ENCODE peak calls at places on chromosome X, in six cellular contexts. P is IMR-90, G is neuronal stem cell, C is H1, V is mesenchymal stem cell, R is trophoblast cell. T is an unnamed sample.

GRCh38 chrX:155889328-155889727 is 8.2 kb downstream of the VAMP7 start:
- DNase-seq in V (no peak), R (no peak), P (no peak), C (no peak), G (no peak), T (no peak)

GRCh38 chrX:136162827-136163427 is 15.6 kb downstream of the FHL1 start:
- DNase-seq in R (no peak), V (peak; percentile 70), G (no peak), P (peak; percentile 43), C (peak; percentile 71), T (peak; percentile 72)

GRCh38 chrX:124018031-124018430 is 56.5 kb downstream of the STAG2 start:
- DNase-seq in C (no peak), V (peak; percentile 8), G (no peak), P (peak; percentile 5), R (no peak), T (no peak)

GRCh38 chrX:81542255-81542654 is 340.4 kb downstream of the SH3BGRL start:
- DNase-seq in R (no peak), C (no peak), G (no peak), V (no peak), P (no peak), T (no peak)

GRCh38 chrX:104929324-104929723 is 291.2 kb downstream of the TEX13A start:
- DNase-seq in V (no peak), P (no peak), C (no peak), G (no peak), R (no peak), T (no peak)

GRCh38 chrX:48697182-48697727 is 721 bp downstream of the SUV39H1 start:
- DNase-seq in V (peak; percentile 22), R (no peak), G (no peak), C (no peak), P (no peak), T (no peak)

GRCh38 chrX:147522986-147523385 is 388.7 kb upstream of the FMR1 start:
- DNase-seq in G (no peak), V (no peak), P (no peak), R (no peak), C (no peak), T (no peak)

GRCh38 chrX:153400146-153401132 is 711 bp downstream of the PNMA6E start:
- DNase-seq in R (no peak), V (peak; percentile 27), P (no peak), G (peak; percentile 20), C (peak; percentile 86), T (peak; percentile 70)

GRCh38 chrX:154436597-154437397 is at the start of gene GDI1:
- DNase-seq in G (no peak), P (peak; percentile 22), R (no peak), V (peak; percentile 62), C (peak; percentile 57), T (peak; percentile 54)

GRCh38 chrX:46733226-46733625 is 25.7 kb downstream of the SLC9A7 start:
- DNase-seq in V (no peak), P (no peak), G (no peak), C (no peak), R (no peak), T (no peak)

GRCh38 chrX:47751670-47752069 is 85.0 kb upstream of the ZNF81 start:
- DNase-seq in P (no peak), R (no peak), G (no peak), V (no peak), C (peak; percentile 56), T (peak; percentile 57)

GRCh38 chrX:133444196-133444595 is 28.9 kb upstream of the GPC4 start:
- DNase-seq in V (no peak), C (no peak), G (no peak), R (no peak), P (no peak), T (no peak)

GRCh38 chrX:112868586-112868985 is 28.0 kb upstream of the AMOT start:
- DNase-seq in V (peak; percentile 30), G (no peak), P (no peak), C (no peak), R (no peak), T (no peak)

GRCh38 chrX:119791437-119792231 is at the start of gene RPL39:
- DNase-seq in P (peak; percentile 87), R (peak; percentile 81), C (peak; percentile 71), G (peak; percentile 73), V (peak; percentile 94), T (peak; percentile 84)
- H3K23ac ChIP-seq in P (peak within 1 kb of the TSS; percentile 54), R (no peak within 1 kb of the TSS), C (no peak within 1 kb of the TSS), G (peak within 1 kb of the TSS; percentile 43), V (no peak within 1 kb of the TSS), T (no peak within 1 kb of the TSS)

GRCh38 chrX:30561191-30561590 is 16.4 kb downstream of the TASL start:
- DNase-seq in R (peak; percentile 43), C (no peak), V (peak; percentile 41), P (no peak), G (no peak), T (no peak)
- H4K91ac ChIP-seq in R (no peak overlapping the region), C (no peak overlapping the region), V (no peak overlapping the region), P (no peak overlapping the region), G (no peak overlapping the region), T (no peak overlapping the region)

GRCh38 chrX:12999422-12999821 is 24.5 kb downstream of the TMSB4X start:
- DNase-seq in V (no peak), G (no peak), C (no peak), P (peak; percentile 32), R (no peak), T (no peak)
- H3K23ac ChIP-seq in V (no peak overlapping the region), G (no peak overlapping the region), C (no peak overlapping the region), P (no peak overlapping the region), R (no peak overlapping the region), T (no peak overlapping the region)

GRCh38 chrX:70022608-70023007 is 27.1 kb downstream of the AWAT2 start:
- DNase-seq in P (no peak), V (no peak), G (no peak), C (no peak), R (no peak), T (no peak)

GRCh38 chrX:70029790-70030189 is 19.9 kb downstream of the AWAT2 start:
- DNase-seq in V (no peak), P (no peak), R (no peak), G (no peak), C (no peak), T (no peak)

GRCh38 chrX:70026112-70026850 is 23.5 kb downstream of the AWAT2 start:
- DNase-seq in C (no peak), V (peak; percentile 0), P (peak; percentile 5), G (no peak), R (no peak), T (no peak)

GRCh38 chrX:70026851-70027200 is 22.9 kb downstream of the AWAT2 start:
- DNase-seq in V (no peak), R (no peak), P (no peak), C (no peak), G (no peak), T (no peak)

GRCh38 chrX:70025464-70025863 is 24.3 kb downstream of the AWAT2 start:
- DNase-seq in P (peak; percentile 16), C (no peak), G (no peak), V (no peak), R (no peak), T (no peak)
- H4K91ac ChIP-seq in P (no peak overlapping the region), C (no peak overlapping the region), G (no peak overlapping the region), V (no peak overlapping the region), R (no peak overlapping the region), T (no peak overlapping the region)

GRCh38 chrX:131081772-131082755 is 23.9 kb downstream of the ARHGAP36 start:
- DNase-seq in V (no peak), C (peak; percentile 57), G (no peak), P (no peak), R (no peak), T (peak; percentile 42)

GRCh38 chrX:131084145-131084544 is 26.0 kb downstream of the ARHGAP36 start:
- DNase-seq in V (no peak), C (no peak), G (no peak), P (no peak), R (no peak), T (no peak)

DNA sequence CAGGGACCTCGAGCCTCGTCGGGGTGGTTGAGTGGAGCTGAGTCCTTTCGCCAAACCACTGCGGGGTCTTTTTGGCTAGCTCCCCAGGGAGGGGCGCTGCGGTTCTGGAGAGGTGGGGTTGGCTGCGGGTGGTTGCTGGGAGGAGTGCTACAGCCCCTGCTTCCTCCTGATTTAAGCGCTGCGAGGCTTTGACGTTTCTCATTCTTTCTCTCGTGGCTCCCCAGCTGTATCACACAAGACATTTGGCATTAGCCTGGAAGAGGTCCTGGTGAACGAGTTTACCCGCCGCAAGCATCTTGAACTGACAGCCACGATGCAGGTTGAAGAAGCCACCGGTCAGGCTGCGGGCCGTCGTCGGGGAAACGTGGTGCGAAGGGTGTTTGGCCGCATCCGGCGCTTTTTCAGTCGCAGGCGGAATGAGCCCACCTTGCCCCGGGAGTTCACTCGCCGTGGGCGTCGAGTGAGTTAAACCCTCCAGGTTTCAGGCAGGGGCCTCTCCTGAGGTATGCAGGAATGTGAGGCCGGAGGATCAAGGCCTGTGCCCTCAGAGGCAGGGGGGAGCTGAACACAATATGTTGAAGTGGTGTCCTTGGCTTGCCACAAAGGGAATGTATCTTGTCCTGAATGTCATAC is 25.5 kb downstream of the ARHGAP36 start:
- DNase-seq in P (no peak), G (no peak), V (no peak), R (no peak), C (no peak), T (no peak)
- H3K23ac ChIP-seq in P (no peak overlapping the region), G (no peak overlapping the region), V (no peak overlapping the region), R (no peak overlapping the region), C (no peak overlapping the region), T (no peak overlapping the region)

T was measured in H9.